ENCODE peak calls at places on chromosomes 16 and 17, in six cellular contexts. O is IMR-90, A is adrenal gland, X is body of pancreas, D is heart left ventricle, J is Peyer's patch. Q is an unnamed sample.

GRCh38 chr17:14116263-14117024 is 47.1 kb downstream of the COX10 start:
- DNase-seq in D (no peak), O (no peak), A (no peak), J (no peak), X (no peak), Q (no peak)

GRCh38 chr17:9958586-9959281 is 53.7 kb upstream of the RCVRN start:
- DNase-seq in J (no peak), X (no peak), A (no peak), O (no peak), D (no peak), Q (no peak)

GRCh38 chr16:85096921-85097320 is 15.4 kb downstream of the CIBAR2 start:
- DNase-seq in D (no peak), X (no peak), A (no peak), J (no peak), O (no peak), Q (no peak)

GRCh38 chr16:84286568-84287220 is 8.0 kb upstream of the WFDC1 start:
- DNase-seq in A (peak; percentile 86), X (peak; percentile 19), J (no peak), O (peak; percentile 47), D (peak; percentile 81), Q (no peak)

GRCh38 chr17:30382345-30382744 is 3.6 kb downstream of the CPD start:
- DNase-seq in O (no peak), X (no peak), A (no peak), D (no peak), J (no peak), Q (no peak)

GRCh38 chr16:84016477-84016876 is 26.1 kb downstream of the SLC38A8 start:
- DNase-seq in O (no peak), A (no peak), X (no peak), J (no peak), D (no peak), Q (no peak)

GRCh38 chr17:20992987-20993862 is 49.6 kb downstream of the USP22 start:
- DNase-seq in A (peak; percentile 92), J (peak; percentile 40), O (peak; percentile 71), D (no peak), X (peak; percentile 78), Q (peak; percentile 61)

GRCh38 chr16:69049146-69049545 is 56.3 kb upstream of the HAS3 start:
- DNase-seq in A (no peak), D (no peak), O (peak; percentile 80), X (no peak), J (no peak), Q (no peak)

GRCh38 chr17:35666070-35666469 is 65.4 kb upstream of the RASL10B start:
- DNase-seq in O (peak; percentile 8), X (no peak), J (no peak), D (no peak), A (no peak), Q (no peak)

GRCh38 chr16:67252806-67253497 is 4.2 kb downstream of the SLC9A5 start:
- DNase-seq in J (no peak), D (no peak), A (no peak), O (no peak), X (no peak), Q (no peak)

GRCh38 chr16:53220585-53220984 is 165.8 kb downstream of the CHD9 start:
- DNase-seq in X (no peak), O (peak; percentile 58), J (no peak), A (no peak), D (no peak), Q (no peak)

GRCh38 chr16:72092832-72093447 is 480 bp downstream of the TXNL4B start:
- DNase-seq in A (peak; percentile 58), D (no peak), O (peak; percentile 68), X (no peak), J (no peak), Q (no peak)

GRCh38 chr17:34299918-34300600 is 14.5 kb downstream of the CCL11 start:
- DNase-seq in A (no peak), J (no peak), X (no peak), D (no peak), O (peak; percentile 84), Q (no peak)

GRCh38 chr17:75998327-75998795 is 2.3 kb upstream of the CDK3 start:
- DNase-seq in A (no peak), D (peak; percentile 16), X (no peak), J (no peak), O (no peak), Q (no peak)

GRCh38 chr16:46800494-46800893 is 30.5 kb downstream of the C16orf87 start:
- DNase-seq in X (no peak), D (no peak), A (no peak), J (no peak), O (no peak), Q (no peak)

GRCh38 chr17:29248845-29249244 is 2.2 kb downstream of the CRYBA1 start:
- DNase-seq in J (no peak), A (no peak), X (no peak), D (no peak), O (no peak), Q (no peak)

GRCh38 chr16:46972429-46972970 is 974 bp downstream of the DNAJA2 start:
- DNase-seq in X (no peak), D (no peak), A (no peak), J (no peak), O (peak; percentile 32), Q (no peak)

GRCh38 chr16:14296663-14297062 is 225.5 kb downstream of the MRTFB start:
- DNase-seq in O (no peak), D (no peak), A (no peak), X (no peak), J (no peak), Q (no peak)

GRCh38 chr16:71479420-71479819 is 9.7 kb downstream of the ZNF19 start:
- DNase-seq in A (no peak), X (no peak), J (no peak), O (peak; percentile 34), D (no peak), Q (no peak)

GRCh38 chr16:65176603-65177002 is 54.7 kb upstream of the CDH11 start:
- DNase-seq in D (no peak), O (peak; percentile 93), J (no peak), A (peak; percentile 51), X (no peak), Q (no peak)

GRCh38 chr17:77392376-77393273 is 251.9 kb downstream of the SEC14L1 start:
- DNase-seq in D (no peak), A (peak; percentile 89), O (no peak), J (no peak), X (peak; percentile 74), Q (no peak)

GRCh38 chr16:82240111-82240510 is 70.1 kb upstream of the MPHOSPH6 start:
- DNase-seq in J (no peak), X (no peak), D (no peak), O (peak; percentile 6), A (no peak), Q (no peak)

GRCh38 chr17:76772842-76773521 is 35.1 kb downstream of the MFSD11 start:
- DNase-seq in J (no peak), D (no peak), O (peak; percentile 70), A (no peak), X (no peak), Q (no peak)

GRCh38 chr17:79620207-79621038 is 9.6 kb upstream of the RBFOX3 start:
- DNase-seq in X (no peak), A (peak; percentile 31), O (no peak), J (no peak), D (peak; percentile 19), Q (no peak)

GRCh38 chr16:85512716-85513115 is 100.4 kb upstream of the GSE1 start:
- DNase-seq in X (no peak), A (no peak), O (peak; percentile 57), D (no peak), J (no peak), Q (no peak)

GRCh38 chr17:19017401-19017800 is 12.8 kb upstream of the FAM83G start:
- DNase-seq in D (peak; percentile 34), O (no peak), J (no peak), A (no peak), X (no peak), Q (no peak)

DNA sequence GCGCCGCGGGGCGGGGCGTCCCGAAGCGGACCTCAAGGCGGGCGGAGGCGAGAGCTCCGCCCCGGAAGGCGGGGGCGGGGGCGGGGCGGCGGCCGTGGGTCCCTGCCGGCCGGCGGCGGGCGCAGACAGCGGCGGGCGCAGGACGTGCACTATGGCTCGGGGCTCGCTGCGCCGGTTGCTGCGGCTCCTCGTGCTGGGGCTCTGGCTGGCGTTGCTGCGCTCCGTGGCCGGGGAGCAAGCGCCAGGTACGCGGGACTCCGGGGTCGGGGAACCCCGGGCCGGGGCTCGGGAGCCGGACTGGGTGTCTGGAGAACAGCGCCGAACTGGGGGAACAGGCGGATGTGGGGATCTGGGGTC is at the start of gene TNFRSF12A:
- DNase-seq in O (peak; percentile 68), J (peak; percentile 70), D (peak; percentile 90), X (peak; percentile 86), A (peak; percentile 83), Q (peak; percentile 63)
- TF ChIP-seq POLR2A in O (peak; percentile 98), J (peak; percentile 86), D (peak; percentile 89), X (peak; percentile 98), A (peak; percentile 83), Q (peak; percentile 87)

DNA sequence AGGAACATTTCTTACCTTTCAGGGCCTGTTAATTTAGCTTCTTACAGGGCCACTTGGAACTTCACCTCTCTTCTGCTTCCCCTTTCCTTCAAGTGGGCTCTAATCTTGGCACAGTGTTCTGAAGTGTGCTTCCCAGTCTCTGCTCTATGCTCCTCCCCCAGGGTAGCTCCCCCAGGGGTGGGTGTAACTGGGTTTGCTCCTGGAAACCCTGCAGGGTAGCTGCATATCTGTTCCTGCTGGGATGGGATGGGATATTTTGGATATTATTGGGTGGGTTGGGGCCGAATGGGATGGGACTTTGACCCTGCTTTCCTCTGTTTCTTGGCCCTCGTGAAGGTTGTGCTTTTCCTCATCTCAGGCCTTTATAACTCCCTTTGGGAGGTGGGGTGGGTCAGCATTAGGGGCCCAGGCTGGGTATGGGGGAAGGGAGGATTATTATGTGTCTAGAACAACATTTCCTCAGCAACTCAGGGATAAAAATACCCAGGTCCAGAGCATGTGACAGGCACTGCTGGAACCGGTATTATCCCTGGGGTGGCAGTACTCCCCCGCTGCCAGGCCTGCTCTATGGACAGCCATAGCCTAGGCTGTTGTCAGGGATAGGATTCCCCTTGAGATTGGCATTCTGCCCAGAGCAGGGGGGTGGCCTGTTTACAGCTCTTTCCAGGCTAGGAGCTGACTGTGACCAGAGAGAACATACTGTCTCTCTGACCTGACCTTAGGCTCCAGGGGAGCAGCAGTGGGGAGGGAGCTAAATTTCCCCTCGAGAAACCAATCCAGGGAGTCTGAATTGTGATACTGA is 5.0 kb downstream of the NFE2L1 start:
- DNase-seq in O (peak; percentile 40), J (no peak), D (peak; percentile 86), X (peak; percentile 58), A (peak; percentile 96), Q (peak; percentile 20)
- H3K4me1 ChIP-seq in O (peaks cover 49% of the 10 kb centered on the region), J (peaks cover 3% of the 10 kb centered on the region), D (peaks cover 80% of the 10 kb centered on the region), X (peaks cover 66% of the 10 kb centered on the region), A (peaks cover 60% of the 10 kb centered on the region), Q (peaks cover 43% of the 10 kb centered on the region)

DNA sequence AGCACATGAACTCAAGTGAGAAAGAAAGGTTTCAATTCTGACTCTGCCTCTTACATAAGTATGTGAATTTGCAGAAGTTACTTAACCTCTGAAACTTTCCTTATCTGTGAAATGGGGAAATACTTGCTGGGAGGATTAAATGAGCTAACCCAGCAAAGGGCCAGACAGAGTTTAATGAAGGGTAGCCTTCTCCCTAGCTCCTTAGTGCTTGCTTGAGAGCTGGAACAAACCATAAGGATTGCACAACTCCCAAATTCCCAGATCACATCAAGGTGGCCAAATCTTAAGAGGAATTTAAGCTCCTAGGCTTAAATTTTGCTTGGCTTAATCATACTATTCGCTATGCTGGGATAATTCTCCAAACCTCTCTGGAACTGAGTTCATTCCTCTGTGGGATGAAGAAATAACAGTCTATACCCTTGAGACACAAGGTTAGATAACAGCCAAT is 11.8 kb upstream of the WSB1 start:
- DNase-seq in X (no peak), J (no peak), A (no peak), O (peak; percentile 50), D (no peak), Q (no peak)
- TF ChIP-seq POLR2A in X (no peak), J (no peak), A (no peak), O (no peak), D (no peak), Q (no peak)

GRCh38 chr16:79003026-79003617 is 597.4 kb downstream of the MAF start:
- DNase-seq in A (no peak), D (no peak), O (no peak), J (no peak), X (no peak), Q (no peak)
- H3K4me1 ChIP-seq in A (no peaks in the 10 kb centered on the region), D (no peaks in the 10 kb centered on the region), O (no peaks in the 10 kb centered on the region), J (no peaks in the 10 kb centered on the region), X (no peaks in the 10 kb centered on the region), Q (no peaks in the 10 kb centered on the region)

Q was measured in prostate gland.